ENCODE peak calls at places on chromosome 15, in five cellular contexts. Z is fibroblast of lung; S is IMR-90; L is body of pancreas; R is stimulated activated CD4-positive, alpha-beta T cell treated with anti-CD3 and anti-CD28 coated beads, Interleukin-1b, Interleukin-23, amount 100 ng/mL, for 48 hours. Q is an unnamed sample.

GRCh38 chr15:27832263-27832647 is 266.9 kb downstream of the OCA2 start:
- DNase-seq in S (no peak), Z (no peak), L (no peak), R (no peak), Q (no peak)

GRCh38 chr15:100713163-100713867 is 110.9 kb downstream of the ASB7 start:
- DNase-seq in S (peak), R (no peak), Z (peak), L (peak), Q (peak)

GRCh38 chr15:74783072-74783807 is 1.4 kb downstream of the CSK start:
- DNase-seq in S (peak), Z (peak), R (no peak), L (no peak), Q (peak)

GRCh38 chr15:32790352-32790999 is 72.7 kb downstream of the GREM1 start:
- DNase-seq in Z (peak), S (peak), R (no peak), L (no peak), Q (no peak)

GRCh38 chr15:96296264-96296663 is 34.2 kb upstream of the NR2F2 start:
- DNase-seq in Z (peak), S (peak), R (no peak), L (no peak), Q (peak)

GRCh38 chr15:76340802-76341365 is 4.3 kb downstream of the ISL2 start:
- DNase-seq in Z (no peak), R (peak), S (no peak), L (peak), Q (no peak)

GRCh38 chr15:90009301-90010063 is 8.4 kb downstream of the ZNF710 start:
- DNase-seq in S (no peak), Z (no peak), R (no peak), L (no peak), Q (no peak)

GRCh38 chr15:84600331-84600686 is 500 bp upstream of the ZSCAN2 start:
- DNase-seq in Z (peak), L (peak), R (peak), S (peak), Q (peak)

GRCh38 chr15:91776104-91776503 is 77.4 kb upstream of the SLCO3A1 start:
- DNase-seq in S (no peak), R (no peak), L (no peak), Z (no peak), Q (no peak)

GRCh38 chr15:101579766-101580165 is 72.4 kb downstream of the TM2D3 start:
- DNase-seq in L (no peak), R (no peak), Z (peak), S (peak), Q (peak)

GRCh38 chr15:85743392-85744045 is 51.2 kb downstream of the KLHL25 start:
- DNase-seq in Z (no peak), L (no peak), S (no peak), R (no peak), Q (no peak)

GRCh38 chr15:58299311-58299850 is 132.4 kb upstream of the LIPC start:
- DNase-seq in Z (peak), S (peak), L (no peak), R (no peak), Q (no peak)

GRCh38 chr15:56812255-56812654 is 78.9 kb upstream of the ZNF280D start:
- DNase-seq in Z (no peak), R (no peak), L (no peak), S (no peak), Q (no peak)

GRCh38 chr15:51161491-51162260 is 67.0 kb upstream of the TNFAIP8L3 start:
- DNase-seq in R (no peak), L (no peak), Z (peak), S (no peak), Q (no peak)

GRCh38 chr15:61530769-61531168 is 301.7 kb upstream of the RORA start:
- DNase-seq in S (no peak), Z (no peak), L (no peak), R (no peak), Q (peak)

GRCh38 chr15:89802231-89802928 is 12.3 kb downstream of the ANPEP start:
- DNase-seq in S (no peak), L (no peak), Z (no peak), R (no peak), Q (peak)

GRCh38 chr15:60620707-60621106 is 141.8 kb upstream of the ICE2 start:
- DNase-seq in R (no peak), S (peak), Z (peak), L (no peak), Q (peak)

GRCh38 chr15:98903377-98904018 is 104.1 kb downstream of the PGPEP1L start:
- DNase-seq in Z (peak), R (no peak), L (no peak), S (peak), Q (peak)

GRCh38 chr15:38217181-38217580 is 35.5 kb upstream of the SPRED1 start:
- DNase-seq in S (peak), Z (peak), R (no peak), L (no peak), Q (no peak)

GRCh38 chr15:89335289-89336041 is 841 bp upstream of the POLG start:
- DNase-seq in Z (no peak), R (no peak), L (no peak), S (no peak), Q (peak)

GRCh38 chr15:93302080-93302765 is 213.2 kb upstream of the RGMA start:
- DNase-seq in S (no peak), Z (no peak), R (no peak), L (peak), Q (no peak)

GRCh38 chr15:91873133-91873526 is 19.6 kb downstream of the SLCO3A1 start:
- DNase-seq in L (no peak), R (no peak), S (no peak), Z (no peak), Q (no peak)

GRCh38 chr15:69380100-69380725 is 33.9 kb upstream of the KIF23 start:
- DNase-seq in L (no peak), S (peak), Z (no peak), R (no peak), Q (peak)

GRCh38 chr15:41284425-41285177 is 47.8 kb downstream of the OIP5 start:
- DNase-seq in R (no peak), L (peak), S (no peak), Z (peak), Q (peak)

GRCh38 chr15:70447927-70448698 is 315.2 kb downstream of the UACA start:
- DNase-seq in S (no peak), Z (peak), L (no peak), R (peak), Q (no peak)

GRCh38 chr15:66964791-66965190 is 100.6 kb upstream of the SMAD3 start:
- DNase-seq in S (no peak), L (no peak), Z (no peak), R (no peak), Q (no peak)

GRCh38 chr15:33066584-33066983 is 127.9 kb downstream of the FMN1 start:
- DNase-seq in L (no peak), R (no peak), S (no peak), Z (no peak), Q (no peak)

GRCh38 chr15:91660174-91660649 is 193.3 kb upstream of the SLCO3A1 start:
- DNase-seq in S (no peak), R (no peak), L (no peak), Z (no peak), Q (no peak)

GRCh38 chr15:70488002-70488605 is 275.3 kb downstream of the UACA start:
- DNase-seq in L (peak), Z (peak), R (peak), S (peak), Q (peak)

GRCh38 chr15:79283252-79284048 is 928 bp downstream of the ANKRD34C start:
- DNase-seq in S (peak), R (peak), L (peak), Z (peak), Q (peak)

GRCh38 chr15:54803139-54803808 is 393.5 kb downstream of the RSL24D1 start:
- DNase-seq in R (no peak), L (no peak), Z (no peak), S (peak), Q (no peak)

GRCh38 chr15:34217587-34218225 is 7.1 kb upstream of the EMC4 start:
- DNase-seq in R (no peak), L (no peak), Z (peak), S (peak), Q (peak)

GRCh38 chr15:99729920-99730319 is 3.3 kb downstream of the LYSMD4 start:
- DNase-seq in L (no peak), S (peak), Z (peak), R (no peak), Q (peak)

GRCh38 chr15:71779073-71779797 is 31.1 kb upstream of the NR2E3 start:
- DNase-seq in S (no peak), R (no peak), Z (no peak), L (no peak), Q (no peak)

GRCh38 chr15:42584031-42584765 is 8.8 kb downstream of the STARD9 start:
- DNase-seq in Z (peak), S (peak), L (no peak), R (no peak), Q (peak)